ENCODE peak calls at places on chromosomes 4 and X, in ten cellular contexts. I is activated CD8-positive, alpha-beta memory T cell treated with anti-CD3 and anti-CD28 coated beads for 1 hour; R is stimulated activated CD8-positive, alpha-beta memory T cell treated with anti-CD3 and anti-CD28 coated beads, Interleukin-2, amount 100 ng/mL, for 1 hour; N is MCF 10A; H is C1 segment of cervical spinal cord; Y is midbrain; J is naive thymus-derived CD8-positive, alpha-beta T cell; V is brain microvascular endothelial cell; O is T-helper 2 cell; M is A172. F is an unnamed sample.

GRCh38 chr4:14701896-14702295 is 300.4 kb upstream of the CPEB2 start:
- DNase-seq in I (no peak), R (no peak), N (no peak), H (no peak), Y (no peak), J (no peak), V (no peak), O (no peak), M (no peak), F (no peak)

GRCh38 chr4:46277165-46277951 is 112.6 kb downstream of the GABRA2 start:
- DNase-seq in I (no peak), R (no peak), N (no peak), H (no peak), Y (no peak), J (no peak), V (no peak), O (no peak), M (no peak), F (no peak)

GRCh38 chrX:39112143-39112542 is 310.9 kb downstream of the MID1IP1 start:
- DNase-seq in I (no peak), R (no peak), N (peak), H (no peak), Y (no peak), J (no peak), V (no peak), O (no peak), M (no peak), F (no peak)

GRCh38 chrX:30885136-30885535 is 3.9 kb downstream of the TAB3 start:
- DNase-seq in I (no peak), R (no peak), N (no peak), H (no peak), Y (no peak), J (no peak), V (no peak), O (no peak), M (no peak), F (no peak)

GRCh38 chrX:13868481-13869040 is 51.7 kb upstream of the GPM6B start:
- DNase-seq in I (no peak), R (no peak), N (peak), H (no peak), Y (no peak), J (no peak), V (no peak), O (no peak), M (no peak), F (no peak)

GRCh38 chrX:8728932-8729331 is 3.0 kb downstream of the ANOS1 start:
- DNase-seq in I (no peak), R (no peak), N (peak), H (no peak), Y (no peak), J (no peak), V (no peak), O (no peak), M (no peak), F (no peak)

GRCh38 chr4:184617611-184618196 is 31.5 kb downstream of the CASP3 start:
- DNase-seq in I (no peak), R (no peak), N (no peak), H (no peak), Y (no peak), J (no peak), V (no peak), O (no peak), M (no peak), F (no peak)

GRCh38 chr4:122827258-122827887 is 742 bp downstream of the FGF2 start:
- DNase-seq in I (no peak), R (no peak), N (peak), H (peak), Y (peak), J (no peak), V (peak), O (no peak), M (no peak), F (peak)

GRCh38 chr4:68082758-68083157 is 46.9 kb downstream of the TMPRSS11F start:
- DNase-seq in I (no peak), R (no peak), N (no peak), H (no peak), Y (no peak), J (no peak), V (no peak), O (no peak), M (no peak), F (no peak)

GRCh38 chr4:88623097-88623496 is 30.8 kb downstream of the HERC3 start:
- DNase-seq in I (no peak), R (no peak), N (peak), H (no peak), Y (no peak), J (no peak), V (peak), O (no peak), M (peak), F (no peak)

GRCh38 chr4:92266521-92266920 is 37.2 kb upstream of the GRID2 start:
- DNase-seq in I (no peak), R (no peak), N (no peak), H (no peak), Y (no peak), J (no peak), V (no peak), O (no peak), M (no peak), F (no peak)

GRCh38 chr4:186485621-186486062 is 69.7 kb downstream of the MTNR1A start:
- DNase-seq in I (no peak), R (no peak), N (no peak), H (peak), Y (peak), J (no peak), V (no peak), O (no peak), M (peak), F (no peak)

GRCh38 chr4:73259552-73260140 is 1.0 kb upstream of the ANKRD17 start:
- DNase-seq in I (no peak), R (no peak), N (no peak), H (no peak), Y (no peak), J (no peak), V (peak), O (peak), M (peak), F (peak)